ENCODE peak calls at places on chromosomes 16 and 17, in ten cellular contexts. One of them, this sample, is unnamed.

GRCh38 chr17:45433136-45433535 is 466 bp upstream of the ARHGAP27 start:
- DNase-seq in stromal cell of bone marrow: no peak
- DNase-seq in left cardiac atrium: no peak
- DNase-seq in astrocyte of the cerebellum: no peak
- DNase-seq in NCI-H2171: no peak
- DNase-seq in right cardiac atrium: no peak
- DNase-seq in lower leg skin: no peak
- DNase-seq in stimulated activated CD8-positive, alpha-beta memory T cell treated with anti-CD3 and anti-CD28 coated beads, Interleukin-4, amount 100 ng/mL, for 48 hours: no peak
- DNase-seq in activated naive CD4-positive, alpha-beta T cell treated with anti-CD3 and anti-CD28 coated beads, Interleukin-2, amount 10 ng/mL, durations not matched to agents 7 days and 5 days: no peak
- DNase-seq in pancreas: no peak
- DNase-seq in this sample: no peak

GRCh38 chr17:82664276-82664575 is 16.0 kb upstream of the WDR45B start:
- DNase-seq in stromal cell of bone marrow: no peak
- DNase-seq in left cardiac atrium: peak
- DNase-seq in astrocyte of the cerebellum: no peak
- DNase-seq in NCI-H2171: no peak
- DNase-seq in right cardiac atrium: peak
- DNase-seq in lower leg skin: no peak
- DNase-seq in stimulated activated CD8-positive, alpha-beta memory T cell treated with anti-CD3 and anti-CD28 coated beads, Interleukin-4, amount 100 ng/mL, for 48 hours: no peak
- DNase-seq in activated naive CD4-positive, alpha-beta T cell treated with anti-CD3 and anti-CD28 coated beads, Interleukin-2, amount 10 ng/mL, durations not matched to agents 7 days and 5 days: no peak
- DNase-seq in pancreas: no peak
- DNase-seq in this sample: no peak

GRCh38 chr16:19288872-19289799 is 3.6 kb downstream of the CLEC19A start:
- DNase-seq in stromal cell of bone marrow: no peak
- DNase-seq in left cardiac atrium: no peak
- DNase-seq in astrocyte of the cerebellum: no peak
- DNase-seq in NCI-H2171: no peak
- DNase-seq in right cardiac atrium: no peak
- DNase-seq in lower leg skin: no peak
- DNase-seq in stimulated activated CD8-positive, alpha-beta memory T cell treated with anti-CD3 and anti-CD28 coated beads, Interleukin-4, amount 100 ng/mL, for 48 hours: no peak
- DNase-seq in activated naive CD4-positive, alpha-beta T cell treated with anti-CD3 and anti-CD28 coated beads, Interleukin-2, amount 10 ng/mL, durations not matched to agents 7 days and 5 days: no peak
- DNase-seq in pancreas: no peak
- DNase-seq in this sample: no peak

GRCh38 chr16:85461814-85462404 is 151.2 kb upstream of the GSE1 start:
- DNase-seq in stromal cell of bone marrow: no peak
- DNase-seq in left cardiac atrium: no peak
- DNase-seq in astrocyte of the cerebellum: no peak
- DNase-seq in NCI-H2171: peak
- DNase-seq in right cardiac atrium: peak
- DNase-seq in lower leg skin: no peak
- DNase-seq in stimulated activated CD8-positive, alpha-beta memory T cell treated with anti-CD3 and anti-CD28 coated beads, Interleukin-4, amount 100 ng/mL, for 48 hours: no peak
- DNase-seq in activated naive CD4-positive, alpha-beta T cell treated with anti-CD3 and anti-CD28 coated beads, Interleukin-2, amount 10 ng/mL, durations not matched to agents 7 days and 5 days: no peak
- DNase-seq in pancreas: no peak
- DNase-seq in this sample: no peak

GRCh38 chr17:78381601-78382168 is 3.2 kb downstream of the PGS1 start:
- DNase-seq in stromal cell of bone marrow: no peak
- DNase-seq in left cardiac atrium: no peak
- DNase-seq in astrocyte of the cerebellum: no peak
- DNase-seq in NCI-H2171: no peak
- DNase-seq in right cardiac atrium: no peak
- DNase-seq in lower leg skin: no peak
- DNase-seq in stimulated activated CD8-positive, alpha-beta memory T cell treated with anti-CD3 and anti-CD28 coated beads, Interleukin-4, amount 100 ng/mL, for 48 hours: peak
- DNase-seq in activated naive CD4-positive, alpha-beta T cell treated with anti-CD3 and anti-CD28 coated beads, Interleukin-2, amount 10 ng/mL, durations not matched to agents 7 days and 5 days: peak
- DNase-seq in pancreas: no peak
- DNase-seq in this sample: no peak

GRCh38 chr16:53905028-53905427 is 201.1 kb downstream of the FTO start:
- DNase-seq in stromal cell of bone marrow: no peak
- DNase-seq in left cardiac atrium: no peak
- DNase-seq in astrocyte of the cerebellum: no peak
- DNase-seq in NCI-H2171: no peak
- DNase-seq in right cardiac atrium: no peak
- DNase-seq in lower leg skin: no peak
- DNase-seq in stimulated activated CD8-positive, alpha-beta memory T cell treated with anti-CD3 and anti-CD28 coated beads, Interleukin-4, amount 100 ng/mL, for 48 hours: no peak
- DNase-seq in activated naive CD4-positive, alpha-beta T cell treated with anti-CD3 and anti-CD28 coated beads, Interleukin-2, amount 10 ng/mL, durations not matched to agents 7 days and 5 days: no peak
- DNase-seq in pancreas: no peak
- DNase-seq in this sample: no peak

GRCh38 chr16:67673712-67674580 is 7.3 kb downstream of the C16orf86 start:
- DNase-seq in stromal cell of bone marrow: no peak
- DNase-seq in left cardiac atrium: peak
- DNase-seq in astrocyte of the cerebellum: no peak
- DNase-seq in NCI-H2171: no peak
- DNase-seq in right cardiac atrium: peak
- DNase-seq in lower leg skin: peak
- DNase-seq in stimulated activated CD8-positive, alpha-beta memory T cell treated with anti-CD3 and anti-CD28 coated beads, Interleukin-4, amount 100 ng/mL, for 48 hours: no peak
- DNase-seq in activated naive CD4-positive, alpha-beta T cell treated with anti-CD3 and anti-CD28 coated beads, Interleukin-2, amount 10 ng/mL, durations not matched to agents 7 days and 5 days: no peak
- DNase-seq in pancreas: peak
- DNase-seq in this sample: no peak

GRCh38 chr17:57286372-57287105 is 30.2 kb downstream of the MSI2 start:
- DNase-seq in stromal cell of bone marrow: no peak
- DNase-seq in left cardiac atrium: no peak
- DNase-seq in astrocyte of the cerebellum: no peak
- DNase-seq in NCI-H2171: no peak
- DNase-seq in right cardiac atrium: no peak
- DNase-seq in lower leg skin: no peak
- DNase-seq in stimulated activated CD8-positive, alpha-beta memory T cell treated with anti-CD3 and anti-CD28 coated beads, Interleukin-4, amount 100 ng/mL, for 48 hours: no peak
- DNase-seq in activated naive CD4-positive, alpha-beta T cell treated with anti-CD3 and anti-CD28 coated beads, Interleukin-2, amount 10 ng/mL, durations not matched to agents 7 days and 5 days: no peak
- DNase-seq in pancreas: no peak
- DNase-seq in this sample: no peak

GRCh38 chr17:13953871-13954270 is 115.4 kb upstream of the COX10 start:
- DNase-seq in stromal cell of bone marrow: no peak
- DNase-seq in left cardiac atrium: no peak
- DNase-seq in astrocyte of the cerebellum: no peak
- DNase-seq in NCI-H2171: no peak
- DNase-seq in right cardiac atrium: no peak
- DNase-seq in lower leg skin: no peak
- DNase-seq in stimulated activated CD8-positive, alpha-beta memory T cell treated with anti-CD3 and anti-CD28 coated beads, Interleukin-4, amount 100 ng/mL, for 48 hours: no peak
- DNase-seq in activated naive CD4-positive, alpha-beta T cell treated with anti-CD3 and anti-CD28 coated beads, Interleukin-2, amount 10 ng/mL, durations not matched to agents 7 days and 5 days: no peak
- DNase-seq in pancreas: no peak
- DNase-seq in this sample: no peak

GRCh38 chr17:37551788-37552187 is 57.4 kb downstream of the SYNRG start:
- DNase-seq in stromal cell of bone marrow: no peak
- DNase-seq in left cardiac atrium: no peak
- DNase-seq in astrocyte of the cerebellum: no peak
- DNase-seq in NCI-H2171: no peak
- DNase-seq in right cardiac atrium: no peak
- DNase-seq in lower leg skin: no peak
- DNase-seq in stimulated activated CD8-positive, alpha-beta memory T cell treated with anti-CD3 and anti-CD28 coated beads, Interleukin-4, amount 100 ng/mL, for 48 hours: no peak
- DNase-seq in activated naive CD4-positive, alpha-beta T cell treated with anti-CD3 and anti-CD28 coated beads, Interleukin-2, amount 10 ng/mL, durations not matched to agents 7 days and 5 days: no peak
- DNase-seq in pancreas: no peak
- DNase-seq in this sample: peak

GRCh38 chr17:67582632-67583230 is 135.0 kb upstream of the NOL11 start:
- DNase-seq in stromal cell of bone marrow: no peak
- DNase-seq in left cardiac atrium: no peak
- DNase-seq in astrocyte of the cerebellum: no peak
- DNase-seq in NCI-H2171: no peak
- DNase-seq in right cardiac atrium: no peak
- DNase-seq in lower leg skin: no peak
- DNase-seq in stimulated activated CD8-positive, alpha-beta memory T cell treated with anti-CD3 and anti-CD28 coated beads, Interleukin-4, amount 100 ng/mL, for 48 hours: no peak
- DNase-seq in activated naive CD4-positive, alpha-beta T cell treated with anti-CD3 and anti-CD28 coated beads, Interleukin-2, amount 10 ng/mL, durations not matched to agents 7 days and 5 days: no peak
- DNase-seq in pancreas: peak
- DNase-seq in this sample: no peak

GRCh38 chr17:44105483-44105882 is 18.0 kb downstream of the HDAC5 start:
- DNase-seq in stromal cell of bone marrow: no peak
- DNase-seq in left cardiac atrium: no peak
- DNase-seq in astrocyte of the cerebellum: no peak
- DNase-seq in NCI-H2171: no peak
- DNase-seq in right cardiac atrium: no peak
- DNase-seq in lower leg skin: no peak
- DNase-seq in stimulated activated CD8-positive, alpha-beta memory T cell treated with anti-CD3 and anti-CD28 coated beads, Interleukin-4, amount 100 ng/mL, for 48 hours: no peak
- DNase-seq in activated naive CD4-positive, alpha-beta T cell treated with anti-CD3 and anti-CD28 coated beads, Interleukin-2, amount 10 ng/mL, durations not matched to agents 7 days and 5 days: no peak
- DNase-seq in pancreas: no peak
- DNase-seq in this sample: no peak

GRCh38 chr17:40542562-40543411 is 22.5 kb downstream of the CCR7 start:
- DNase-seq in stromal cell of bone marrow: peak
- DNase-seq in left cardiac atrium: peak
- DNase-seq in astrocyte of the cerebellum: peak
- DNase-seq in NCI-H2171: no peak
- DNase-seq in right cardiac atrium: peak
- DNase-seq in lower leg skin: peak
- DNase-seq in stimulated activated CD8-positive, alpha-beta memory T cell treated with anti-CD3 and anti-CD28 coated beads, Interleukin-4, amount 100 ng/mL, for 48 hours: peak
- DNase-seq in activated naive CD4-positive, alpha-beta T cell treated with anti-CD3 and anti-CD28 coated beads, Interleukin-2, amount 10 ng/mL, durations not matched to agents 7 days and 5 days: no peak
- DNase-seq in pancreas: peak
- DNase-seq in this sample: no peak

GRCh38 chr16:11848842-11849241 is 2.5 kb downstream of the RSL1D1 start:
- DNase-seq in stromal cell of bone marrow: no peak
- DNase-seq in left cardiac atrium: no peak
- DNase-seq in astrocyte of the cerebellum: no peak
- DNase-seq in NCI-H2171: no peak
- DNase-seq in right cardiac atrium: no peak
- DNase-seq in lower leg skin: no peak
- DNase-seq in stimulated activated CD8-positive, alpha-beta memory T cell treated with anti-CD3 and anti-CD28 coated beads, Interleukin-4, amount 100 ng/mL, for 48 hours: no peak
- DNase-seq in activated naive CD4-positive, alpha-beta T cell treated with anti-CD3 and anti-CD28 coated beads, Interleukin-2, amount 10 ng/mL, durations not matched to agents 7 days and 5 days: no peak
- DNase-seq in pancreas: no peak
- DNase-seq in this sample: no peak

GRCh38 chr17:74761419-74761818 is 13.0 kb downstream of the NHERF1 start:
- DNase-seq in stromal cell of bone marrow: no peak
- DNase-seq in left cardiac atrium: no peak
- DNase-seq in astrocyte of the cerebellum: no peak
- DNase-seq in NCI-H2171: no peak
- DNase-seq in right cardiac atrium: no peak
- DNase-seq in lower leg skin: no peak
- DNase-seq in stimulated activated CD8-positive, alpha-beta memory T cell treated with anti-CD3 and anti-CD28 coated beads, Interleukin-4, amount 100 ng/mL, for 48 hours: no peak
- DNase-seq in activated naive CD4-positive, alpha-beta T cell treated with anti-CD3 and anti-CD28 coated beads, Interleukin-2, amount 10 ng/mL, durations not matched to agents 7 days and 5 days: no peak
- DNase-seq in pancreas: no peak
- DNase-seq in this sample: no peak

GRCh38 chr17:7834554-7834890 is 505 bp downstream of the KDM6B start:
- DNase-seq in stromal cell of bone marrow: no peak
- DNase-seq in left cardiac atrium: peak
- DNase-seq in astrocyte of the cerebellum: no peak
- DNase-seq in NCI-H2171: no peak
- DNase-seq in right cardiac atrium: peak
- DNase-seq in lower leg skin: no peak
- DNase-seq in stimulated activated CD8-positive, alpha-beta memory T cell treated with anti-CD3 and anti-CD28 coated beads, Interleukin-4, amount 100 ng/mL, for 48 hours: peak
- DNase-seq in activated naive CD4-positive, alpha-beta T cell treated with anti-CD3 and anti-CD28 coated beads, Interleukin-2, amount 10 ng/mL, durations not matched to agents 7 days and 5 days: peak
- DNase-seq in pancreas: peak
- DNase-seq in this sample: no peak

GRCh38 chr16:68086336-68086821 is 1.2 kb downstream of the NFATC3 start:
- DNase-seq in stromal cell of bone marrow: no peak
- DNase-seq in left cardiac atrium: no peak
- DNase-seq in astrocyte of the cerebellum: no peak
- DNase-seq in NCI-H2171: no peak
- DNase-seq in right cardiac atrium: no peak
- DNase-seq in lower leg skin: no peak
- DNase-seq in stimulated activated CD8-positive, alpha-beta memory T cell treated with anti-CD3 and anti-CD28 coated beads, Interleukin-4, amount 100 ng/mL, for 48 hours: no peak
- DNase-seq in activated naive CD4-positive, alpha-beta T cell treated with anti-CD3 and anti-CD28 coated beads, Interleukin-2, amount 10 ng/mL, durations not matched to agents 7 days and 5 days: no peak
- DNase-seq in pancreas: no peak
- DNase-seq in this sample: no peak

GRCh38 chr17:27807567-27808470 is 7.5 kb upstream of the NOS2 start:
- DNase-seq in stromal cell of bone marrow: no peak
- DNase-seq in left cardiac atrium: no peak
- DNase-seq in astrocyte of the cerebellum: no peak
- DNase-seq in NCI-H2171: no peak
- DNase-seq in right cardiac atrium: peak
- DNase-seq in lower leg skin: no peak
- DNase-seq in stimulated activated CD8-positive, alpha-beta memory T cell treated with anti-CD3 and anti-CD28 coated beads, Interleukin-4, amount 100 ng/mL, for 48 hours: peak
- DNase-seq in activated naive CD4-positive, alpha-beta T cell treated with anti-CD3 and anti-CD28 coated beads, Interleukin-2, amount 10 ng/mL, durations not matched to agents 7 days and 5 days: peak
- DNase-seq in pancreas: no peak
- DNase-seq in this sample: no peak

GRCh38 chr17:6660765-6661463 is 9.4 kb downstream of the C17orf100 start:
- DNase-seq in stromal cell of bone marrow: no peak
- DNase-seq in left cardiac atrium: no peak
- DNase-seq in astrocyte of the cerebellum: no peak
- DNase-seq in NCI-H2171: no peak
- DNase-seq in right cardiac atrium: no peak
- DNase-seq in lower leg skin: no peak
- DNase-seq in stimulated activated CD8-positive, alpha-beta memory T cell treated with anti-CD3 and anti-CD28 coated beads, Interleukin-4, amount 100 ng/mL, for 48 hours: peak
- DNase-seq in activated naive CD4-positive, alpha-beta T cell treated with anti-CD3 and anti-CD28 coated beads, Interleukin-2, amount 10 ng/mL, durations not matched to agents 7 days and 5 days: no peak
- DNase-seq in pancreas: no peak
- DNase-seq in this sample: no peak

GRCh38 chr17:72797142-72797541 is 295.3 kb downstream of the SLC39A11 start:
- DNase-seq in stromal cell of bone marrow: no peak
- DNase-seq in left cardiac atrium: no peak
- DNase-seq in astrocyte of the cerebellum: no peak
- DNase-seq in NCI-H2171: no peak
- DNase-seq in right cardiac atrium: no peak
- DNase-seq in lower leg skin: no peak
- DNase-seq in stimulated activated CD8-positive, alpha-beta memory T cell treated with anti-CD3 and anti-CD28 coated beads, Interleukin-4, amount 100 ng/mL, for 48 hours: no peak
- DNase-seq in activated naive CD4-positive, alpha-beta T cell treated with anti-CD3 and anti-CD28 coated beads, Interleukin-2, amount 10 ng/mL, durations not matched to agents 7 days and 5 days: no peak
- DNase-seq in pancreas: no peak
- DNase-seq in this sample: no peak

GRCh38 chr16:29804455-29805231 is 1.7 kb upstream of the MAZ start:
- DNase-seq in stromal cell of bone marrow: no peak
- DNase-seq in left cardiac atrium: peak
- DNase-seq in astrocyte of the cerebellum: no peak
- DNase-seq in NCI-H2171: peak
- DNase-seq in right cardiac atrium: peak
- DNase-seq in lower leg skin: no peak
- DNase-seq in stimulated activated CD8-positive, alpha-beta memory T cell treated with anti-CD3 and anti-CD28 coated beads, Interleukin-4, amount 100 ng/mL, for 48 hours: no peak
- DNase-seq in activated naive CD4-positive, alpha-beta T cell treated with anti-CD3 and anti-CD28 coated beads, Interleukin-2, amount 10 ng/mL, durations not matched to agents 7 days and 5 days: no peak
- DNase-seq in pancreas: peak
- DNase-seq in this sample: no peak

GRCh38 chr16:58264961-58265479 is 29.8 kb downstream of the PRSS54 start:
- DNase-seq in stromal cell of bone marrow: peak
- DNase-seq in left cardiac atrium: no peak
- DNase-seq in astrocyte of the cerebellum: peak
- DNase-seq in NCI-H2171: no peak
- DNase-seq in right cardiac atrium: no peak
- DNase-seq in lower leg skin: peak
- DNase-seq in stimulated activated CD8-positive, alpha-beta memory T cell treated with anti-CD3 and anti-CD28 coated beads, Interleukin-4, amount 100 ng/mL, for 48 hours: no peak
- DNase-seq in activated naive CD4-positive, alpha-beta T cell treated with anti-CD3 and anti-CD28 coated beads, Interleukin-2, amount 10 ng/mL, durations not matched to agents 7 days and 5 days: no peak
- DNase-seq in pancreas: no peak
- DNase-seq in this sample: no peak

GRCh38 chr17:3963214-3964201 is 729 bp downstream of the ATP2A3 start:
- DNase-seq in stromal cell of bone marrow: no peak
- DNase-seq in left cardiac atrium: no peak
- DNase-seq in astrocyte of the cerebellum: no peak
- DNase-seq in NCI-H2171: no peak
- DNase-seq in right cardiac atrium: peak
- DNase-seq in lower leg skin: no peak
- DNase-seq in stimulated activated CD8-positive, alpha-beta memory T cell treated with anti-CD3 and anti-CD28 coated beads, Interleukin-4, amount 100 ng/mL, for 48 hours: peak
- DNase-seq in activated naive CD4-positive, alpha-beta T cell treated with anti-CD3 and anti-CD28 coated beads, Interleukin-2, amount 10 ng/mL, durations not matched to agents 7 days and 5 days: peak
- DNase-seq in pancreas: no peak
- DNase-seq in this sample: no peak

GRCh38 chr16:51763072-51763658 is 612.1 kb upstream of the SALL1 start:
- DNase-seq in stromal cell of bone marrow: no peak
- DNase-seq in left cardiac atrium: peak
- DNase-seq in astrocyte of the cerebellum: no peak
- DNase-seq in NCI-H2171: no peak
- DNase-seq in right cardiac atrium: no peak
- DNase-seq in lower leg skin: no peak
- DNase-seq in stimulated activated CD8-positive, alpha-beta memory T cell treated with anti-CD3 and anti-CD28 coated beads, Interleukin-4, amount 100 ng/mL, for 48 hours: no peak
- DNase-seq in activated naive CD4-positive, alpha-beta T cell treated with anti-CD3 and anti-CD28 coated beads, Interleukin-2, amount 10 ng/mL, durations not matched to agents 7 days and 5 days: no peak
- DNase-seq in pancreas: no peak
- DNase-seq in this sample: no peak

GRCh38 chr17:58315281-58315711 is 13.3 kb downstream of the TSPOAP1 start:
- DNase-seq in stromal cell of bone marrow: no peak
- DNase-seq in left cardiac atrium: peak
- DNase-seq in astrocyte of the cerebellum: no peak
- DNase-seq in NCI-H2171: peak
- DNase-seq in right cardiac atrium: no peak
- DNase-seq in lower leg skin: no peak
- DNase-seq in stimulated activated CD8-positive, alpha-beta memory T cell treated with anti-CD3 and anti-CD28 coated beads, Interleukin-4, amount 100 ng/mL, for 48 hours: peak
- DNase-seq in activated naive CD4-positive, alpha-beta T cell treated with anti-CD3 and anti-CD28 coated beads, Interleukin-2, amount 10 ng/mL, durations not matched to agents 7 days and 5 days: no peak
- DNase-seq in pancreas: no peak
- DNase-seq in this sample: no peak

GRCh38 chr16:27048316-27048715 is 18.4 kb upstream of the C16orf82 start:
- DNase-seq in stromal cell of bone marrow: no peak
- DNase-seq in left cardiac atrium: no peak
- DNase-seq in astrocyte of the cerebellum: no peak
- DNase-seq in NCI-H2171: no peak
- DNase-seq in right cardiac atrium: no peak
- DNase-seq in lower leg skin: no peak
- DNase-seq in stimulated activated CD8-positive, alpha-beta memory T cell treated with anti-CD3 and anti-CD28 coated beads, Interleukin-4, amount 100 ng/mL, for 48 hours: no peak
- DNase-seq in activated naive CD4-positive, alpha-beta T cell treated with anti-CD3 and anti-CD28 coated beads, Interleukin-2, amount 10 ng/mL, durations not matched to agents 7 days and 5 days: no peak
- DNase-seq in pancreas: no peak
- DNase-seq in this sample: no peak

GRCh38 chr17:63685578-63685977 is 14.3 kb downstream of the LIMD2 start:
- DNase-seq in stromal cell of bone marrow: no peak
- DNase-seq in left cardiac atrium: no peak
- DNase-seq in astrocyte of the cerebellum: no peak
- DNase-seq in NCI-H2171: no peak
- DNase-seq in right cardiac atrium: no peak
- DNase-seq in lower leg skin: no peak
- DNase-seq in stimulated activated CD8-positive, alpha-beta memory T cell treated with anti-CD3 and anti-CD28 coated beads, Interleukin-4, amount 100 ng/mL, for 48 hours: no peak
- DNase-seq in activated naive CD4-positive, alpha-beta T cell treated with anti-CD3 and anti-CD28 coated beads, Interleukin-2, amount 10 ng/mL, durations not matched to agents 7 days and 5 days: no peak
- DNase-seq in pancreas: no peak
- DNase-seq in this sample: no peak

GRCh38 chr17:39181303-39181702 is 15.3 kb upstream of the ARL5C start:
- DNase-seq in stromal cell of bone marrow: no peak
- DNase-seq in left cardiac atrium: no peak
- DNase-seq in astrocyte of the cerebellum: no peak
- DNase-seq in NCI-H2171: no peak
- DNase-seq in right cardiac atrium: no peak
- DNase-seq in lower leg skin: no peak
- DNase-seq in stimulated activated CD8-positive, alpha-beta memory T cell treated with anti-CD3 and anti-CD28 coated beads, Interleukin-4, amount 100 ng/mL, for 48 hours: no peak
- DNase-seq in activated naive CD4-positive, alpha-beta T cell treated with anti-CD3 and anti-CD28 coated beads, Interleukin-2, amount 10 ng/mL, durations not matched to agents 7 days and 5 days: no peak
- DNase-seq in pancreas: no peak
- DNase-seq in this sample: no peak

This sample was measured in cerebellar nuclear complex.